ENCODE peak calls at places on chromosomes 12 and 14, in eight cellular contexts. Z is stimulated activated CD4-positive, alpha-beta T cell treated with anti-CD3 and anti-CD28 coated beads, TNF-alpha, amount 100 ng/mL, for 4 hours; P is Calu3; R is dorsolateral prefrontal cortex; X is NCI-H510A treated with DMSO at 0.1 percent for 48 hours; S is G401; M is posterior cingulate gyrus; Q is nephron progenitor cell. K is an unnamed sample.

GRCh38 chr14:34682787-34683321 is 31.5 kb downstream of the CFL2 start:
- DNase-seq in Q (no peak), X (no peak), M (no peak), S (no peak), Z (no peak), P (no peak), R (no peak), K (no peak)

GRCh38 chr12:132503611-132504204 is 13.8 kb downstream of the FBRSL1 start:
- DNase-seq in R (no peak), M (no peak), Z (no peak), S (peak), X (no peak), Q (no peak), P (no peak), K (no peak)

GRCh38 chr12:101696477-101697196 is 803 bp upstream of the CHPT1 start:
- DNase-seq in M (peak), X (peak), Z (peak), Q (no peak), P (no peak), S (peak), R (no peak), K (peak)

GRCh38 chr12:120692524-120693033 is 5.6 kb downstream of the MLEC start:
- DNase-seq in Q (no peak), P (no peak), M (no peak), X (no peak), Z (no peak), R (no peak), S (no peak), K (no peak)

GRCh38 chr12:59808317-59808910 is 212.6 kb downstream of the SLC16A7 start:
- DNase-seq in Q (no peak), Z (no peak), M (no peak), R (no peak), P (no peak), X (no peak), S (peak), K (no peak)

GRCh38 chr14:74848768-74849167 is 27.2 kb downstream of the PROX2 start:
- DNase-seq in Z (no peak), Q (no peak), S (no peak), X (no peak), M (no peak), R (no peak), P (no peak), K (no peak)

GRCh38 chr14:100610511-100611217 is 23.4 kb upstream of the BEGAIN start:
- DNase-seq in P (no peak), R (peak), M (peak), Q (no peak), S (no peak), X (no peak), Z (no peak), K (no peak)

GRCh38 chr12:77916276-77916675 is 85.6 kb downstream of the NAV3 start:
- DNase-seq in R (no peak), M (no peak), S (no peak), X (no peak), P (no peak), Q (no peak), Z (no peak), K (peak)

GRCh38 chr12:106978035-106978800 is 8.7 kb downstream of the MTERF2 start:
- DNase-seq in M (peak), Z (no peak), P (no peak), X (no peak), R (peak), S (peak), Q (no peak), K (peak)

GRCh38 chr14:49972840-49973239 is 80.0 kb downstream of the ARF6 start:
- DNase-seq in M (no peak), Q (no peak), Z (no peak), R (no peak), X (peak), S (no peak), P (peak), K (no peak)

GRCh38 chr12:120466560-120467315 is 2.8 kb downstream of the SRSF9 start:
- DNase-seq in Z (no peak), S (peak), R (peak), P (peak), M (no peak), X (no peak), Q (peak), K (peak)

GRCh38 chr14:67510121-67510520 is 21.6 kb upstream of the TMEM229B start:
- DNase-seq in M (no peak), R (no peak), Q (no peak), Z (no peak), P (no peak), S (no peak), X (no peak), K (no peak)

GRCh38 chr12:46266382-46266791 is 2.5 kb downstream of the SLC38A1 start:
- DNase-seq in S (peak), M (no peak), P (peak), Q (no peak), R (no peak), X (no peak), Z (no peak), K (peak)

GRCh38 chr12:132281021-132281420 is 48.4 kb downstream of the GALNT9 start:
- DNase-seq in X (no peak), R (no peak), Q (no peak), S (no peak), M (no peak), P (no peak), Z (no peak), K (no peak)

GRCh38 chr12:26080911-26081310 is 43.9 kb downstream of the BHLHE41 start:
- DNase-seq in Z (no peak), R (no peak), M (no peak), S (no peak), X (no peak), P (no peak), Q (no peak), K (no peak)

GRCh38 chr12:75482636-75483035 is 2.1 kb downstream of the GLIPR1 start:
- DNase-seq in P (no peak), Z (no peak), R (no peak), M (no peak), X (no peak), Q (no peak), S (no peak), K (no peak)

GRCh38 chr14:61642246-61642982 is 52.9 kb upstream of the HIF1A start:
- DNase-seq in Q (no peak), S (no peak), M (no peak), X (no peak), Z (no peak), P (no peak), R (no peak), K (no peak)

GRCh38 chr12:109663766-109664165 is 49.9 kb upstream of the FAM222A start:
- DNase-seq in P (no peak), S (no peak), Q (no peak), R (no peak), X (no peak), Z (no peak), M (no peak), K (no peak)

GRCh38 chr12:87428701-87429277 is 600.4 kb downstream of the C12orf50 start:
- DNase-seq in P (no peak), S (no peak), X (no peak), R (no peak), Z (no peak), M (no peak), Q (no peak), K (no peak)

GRCh38 chr14:100665518-100666032 is 61.1 kb upstream of the DLK1 start:
- DNase-seq in R (peak), X (no peak), S (no peak), Z (no peak), P (no peak), M (peak), Q (no peak), K (no peak)